ENCODE peak calls at places on chromosomes 7 and 10, in six cellular contexts. K is IMR-90, Q is mesothelial cell of epicardium, J is psoas muscle, V is astrocyte of the spinal cord, N is GM10248. A is an unnamed sample.

GRCh38 chr10:73262105-73262730 is 9.8 kb upstream of the MRPS16 start:
- DNase-seq in K (peak), Q (no peak), J (no peak), V (peak), N (no peak), A (no peak)

GRCh38 chr7:140607441-140607989 is 33.1 kb downstream of the DENND2A start:
- DNase-seq in K (peak), Q (no peak), J (peak), V (peak), N (no peak), A (no peak)

GRCh38 chr7:157409753-157410727 is 73.2 kb downstream of the DNAJB6 start:
- DNase-seq in K (no peak), Q (no peak), J (no peak), V (no peak), N (no peak), A (no peak)

GRCh38 chr10:26407406-26407969 is 30.7 kb upstream of the APBB1IP start:
- DNase-seq in K (no peak), Q (no peak), J (no peak), V (peak), N (no peak), A (no peak)

GRCh38 chr10:33483124-33483794 is 148.8 kb upstream of the NRP1 start:
- DNase-seq in K (peak), Q (no peak), J (no peak), V (no peak), N (no peak), A (no peak)

GRCh38 chr10:110273474-110273873 is 31.2 kb downstream of the SMNDC1 start:
- DNase-seq in K (peak), Q (no peak), J (peak), V (peak), N (peak), A (no peak)

GRCh38 chr7:137684776-137685175 is 162.0 kb downstream of the DGKI start:
- DNase-seq in K (no peak), Q (no peak), J (no peak), V (no peak), N (no peak), A (no peak)

GRCh38 chr7:55127622-55128081 is 108.8 kb downstream of the EGFR start:
- DNase-seq in K (peak), Q (no peak), J (no peak), V (peak), N (no peak), A (no peak)

GRCh38 chr10:31630866-31631567 is 297.6 kb downstream of the ARHGAP12 start:
- DNase-seq in K (no peak), Q (no peak), J (no peak), V (no peak), N (no peak), A (no peak)

GRCh38 chr7:30888783-30889182 is 22.9 kb upstream of the AQP1 start:
- DNase-seq in K (peak), Q (no peak), J (peak), V (peak), N (no peak), A (no peak)

GRCh38 chr10:24533981-24534380 is 189.7 kb downstream of the ARHGAP21 start:
- DNase-seq in K (no peak), Q (no peak), J (no peak), V (no peak), N (no peak), A (no peak)

GRCh38 chr7:88363869-88364268 is 57.2 kb upstream of the STEAP4 start:
- DNase-seq in K (no peak), Q (no peak), J (no peak), V (no peak), N (no peak), A (no peak)

GRCh38 chr10:50613150-50613549 is 10.6 kb downstream of the SGMS1 start:
- DNase-seq in K (no peak), Q (no peak), J (no peak), V (no peak), N (peak), A (no peak)

GRCh38 chr10:50618624-50619023 is 5.1 kb downstream of the SGMS1 start:
- DNase-seq in K (no peak), Q (no peak), J (no peak), V (no peak), N (peak), A (no peak)

GRCh38 chr10:50615654-50616053 is 8.1 kb downstream of the SGMS1 start:
- DNase-seq in K (no peak), Q (no peak), J (no peak), V (no peak), N (no peak), A (no peak)

GRCh38 chr10:50613726-50614443 is 9.9 kb downstream of the SGMS1 start:
- DNase-seq in K (no peak), Q (no peak), J (no peak), V (no peak), N (no peak), A (no peak)

DNA sequence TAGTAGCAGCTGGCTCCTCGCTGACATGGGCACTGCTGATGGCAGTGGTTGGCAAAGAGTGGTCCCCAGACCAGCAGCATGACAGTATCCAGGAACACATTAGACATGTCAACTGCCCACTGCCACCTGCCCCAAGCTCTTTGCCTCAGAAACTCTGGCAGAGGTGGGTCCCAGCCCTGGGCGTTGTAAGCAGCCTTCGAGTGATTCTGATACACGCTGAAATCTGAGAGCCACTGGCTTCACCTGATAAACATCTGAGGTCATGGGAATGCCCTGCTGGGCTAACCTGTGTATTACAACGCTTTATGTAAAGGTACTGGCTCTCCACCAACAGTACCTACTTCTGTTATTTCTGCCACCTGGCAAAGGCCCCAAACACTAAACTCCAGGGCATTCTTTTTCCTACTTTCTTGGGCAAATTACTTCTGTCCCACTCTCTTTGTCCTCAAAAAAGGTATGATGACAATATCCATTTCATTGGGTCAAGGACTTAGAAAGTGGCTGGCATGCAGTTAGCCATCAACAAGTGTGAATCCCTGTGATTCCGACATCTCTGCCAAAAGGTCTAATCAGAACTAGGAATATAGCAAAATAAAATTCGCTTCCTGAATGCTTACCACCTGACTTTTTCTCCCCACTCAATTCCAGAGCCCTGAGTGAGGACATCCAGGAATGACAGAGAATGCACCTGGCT is 9.2 kb downstream of the SGMS1 start:
- DNase-seq in K (no peak), Q (no peak), J (no peak), V (no peak), N (peak), A (no peak)
- TF ChIP-seq CTCF in K (no peak), Q (peak), J (peak), V (peak), N (no peak), A (peak)

DNA sequence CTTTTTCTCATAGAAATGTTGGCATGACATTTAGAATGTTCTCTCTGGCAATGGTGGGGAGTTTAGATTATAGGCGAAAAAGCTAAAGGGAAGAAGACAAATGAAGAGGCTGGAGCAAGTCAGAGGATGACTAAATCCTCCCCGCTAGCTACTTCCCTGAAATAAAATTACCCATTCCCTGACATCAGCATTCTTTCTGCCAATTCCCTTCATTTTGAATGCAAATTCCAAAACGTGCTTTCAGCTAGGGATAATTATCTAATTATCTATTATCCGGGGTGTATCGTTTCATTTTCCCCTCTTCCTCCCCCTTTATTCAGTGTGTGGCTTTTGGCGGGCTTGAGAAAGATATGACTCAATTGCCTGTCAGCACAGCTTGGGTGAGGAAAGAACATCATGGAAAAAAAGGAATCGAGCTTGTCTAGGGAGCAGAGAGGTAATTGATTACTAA is 672.3 kb downstream of the TNS3 start:
- DNase-seq in K (peak), Q (no peak), J (no peak), V (peak), N (no peak), A (no peak)
- TF ChIP-seq CTCF in K (no peak), Q (no peak), J (no peak), V (no peak), N (no peak), A (no peak)

GRCh38 chr10:11827006-11827405 is 3.9 kb downstream of the PROSER2 start:
- DNase-seq in K (no peak), Q (no peak), J (no peak), V (no peak), N (no peak), A (no peak)
- TF ChIP-seq CTCF in K (no peak), Q (no peak), J (no peak), V (no peak), N (no peak), A (peak)

DNA sequence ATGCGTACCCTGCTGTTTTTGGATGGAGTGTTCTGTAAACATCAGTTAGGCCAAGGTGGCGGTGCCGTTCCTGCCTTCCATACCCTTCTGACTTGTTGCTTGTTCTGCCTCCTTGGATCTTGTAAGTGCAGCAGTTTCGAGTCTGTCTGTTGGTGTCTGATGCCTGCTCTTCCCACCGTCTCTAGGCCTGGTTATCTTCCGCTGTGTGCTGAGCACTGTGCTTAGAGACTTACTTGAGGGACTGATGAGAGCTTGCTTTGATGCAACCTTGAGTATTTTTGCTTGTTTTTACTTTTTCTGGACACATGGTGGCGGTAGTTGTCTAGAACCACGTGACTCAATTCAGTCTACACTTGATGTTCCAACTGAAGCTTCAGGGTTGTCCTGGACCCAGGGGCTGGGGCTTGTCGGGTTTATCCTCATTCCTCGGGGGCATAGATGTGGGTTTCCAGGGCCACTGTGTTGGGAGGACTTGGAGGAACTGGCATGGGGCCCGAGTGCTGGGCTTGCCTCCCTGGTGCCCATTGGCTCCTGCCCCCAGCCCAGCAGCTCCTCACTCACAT is 14.4 kb upstream of the SPRN start:
- DNase-seq in K (no peak), Q (no peak), J (no peak), V (no peak), N (peak), A (no peak)
- TF ChIP-seq CTCF in K (peak), Q (no peak), J (no peak), V (no peak), N (peak), A (no peak)

A was measured in neural crest cell.